ENCODE peak calls at places on chromosomes 13 and 19, in nine cellular contexts. One of them, this sample, is unnamed.

GRCh38 chr19:15170345-15170744 is 30.4 kb downstream of the NOTCH3 start:
- DNase-seq in CD8-positive, alpha-beta T cell: no peak
- DNase-seq in neural progenitor cell: no peak
- DNase-seq in Peyer's patch: no peak
- DNase-seq in heart right ventricle: no peak
- DNase-seq in HCT116: no peak
- DNase-seq in naive thymus-derived CD4-positive, alpha-beta T cell: no peak
- DNase-seq in uterus: no peak
- DNase-seq in esophagus muscularis mucosa: no peak
- DNase-seq in this sample: no peak

GRCh38 chr13:102609696-102610095 is 12.9 kb downstream of the TPP2 start:
- DNase-seq in CD8-positive, alpha-beta T cell: no peak
- DNase-seq in neural progenitor cell: no peak
- DNase-seq in Peyer's patch: no peak
- DNase-seq in heart right ventricle: no peak
- DNase-seq in HCT116: no peak
- DNase-seq in naive thymus-derived CD4-positive, alpha-beta T cell: no peak
- DNase-seq in uterus: no peak
- DNase-seq in esophagus muscularis mucosa: no peak
- DNase-seq in this sample: no peak

GRCh38 chr13:59415498-59415897 is 748.2 kb downstream of the DIAPH3 start:
- DNase-seq in CD8-positive, alpha-beta T cell: no peak
- DNase-seq in neural progenitor cell: no peak
- DNase-seq in Peyer's patch: no peak
- DNase-seq in heart right ventricle: no peak
- DNase-seq in HCT116: no peak
- DNase-seq in naive thymus-derived CD4-positive, alpha-beta T cell: no peak
- DNase-seq in uterus: no peak
- DNase-seq in esophagus muscularis mucosa: no peak
- DNase-seq in this sample: no peak

GRCh38 chr19:49469828-49470614 is 4.0 kb upstream of the FLT3LG start:
- DNase-seq in CD8-positive, alpha-beta T cell: peak; percentile 87
- DNase-seq in neural progenitor cell: no peak
- DNase-seq in Peyer's patch: peak; percentile 92
- DNase-seq in heart right ventricle: no peak
- DNase-seq in HCT116: no peak
- DNase-seq in naive thymus-derived CD4-positive, alpha-beta T cell: peak; percentile 84
- DNase-seq in uterus: no peak
- DNase-seq in esophagus muscularis mucosa: no peak
- DNase-seq in this sample: no peak

GRCh38 chr19:42254850-42255765 is at the start of gene ERF:
- DNase-seq in CD8-positive, alpha-beta T cell: peak; percentile 95
- DNase-seq in neural progenitor cell: peak; percentile 98
- DNase-seq in Peyer's patch: peak; percentile 97
- DNase-seq in heart right ventricle: peak; percentile 96
- DNase-seq in HCT116: peak; percentile 65
- DNase-seq in naive thymus-derived CD4-positive, alpha-beta T cell: peak; percentile 92
- DNase-seq in uterus: peak; percentile 93
- DNase-seq in esophagus muscularis mucosa: peak; percentile 99
- DNase-seq in this sample: peak; percentile 98

GRCh38 chr13:106117035-106117434 is 418.4 kb downstream of the EFNB2 start:
- DNase-seq in CD8-positive, alpha-beta T cell: no peak
- DNase-seq in neural progenitor cell: no peak
- DNase-seq in Peyer's patch: no peak
- DNase-seq in heart right ventricle: no peak
- DNase-seq in HCT116: no peak
- DNase-seq in naive thymus-derived CD4-positive, alpha-beta T cell: no peak
- DNase-seq in uterus: no peak
- DNase-seq in esophagus muscularis mucosa: no peak
- DNase-seq in this sample: no peak

GRCh38 chr19:48560095-48560530 is 8.1 kb downstream of the SULT2B1 start:
- DNase-seq in CD8-positive, alpha-beta T cell: no peak
- DNase-seq in neural progenitor cell: peak; percentile 32
- DNase-seq in Peyer's patch: no peak
- DNase-seq in heart right ventricle: no peak
- DNase-seq in HCT116: no peak
- DNase-seq in naive thymus-derived CD4-positive, alpha-beta T cell: no peak
- DNase-seq in uterus: no peak
- DNase-seq in esophagus muscularis mucosa: no peak
- DNase-seq in this sample: no peak

GRCh38 chr19:33348301-33349010 is 25.1 kb upstream of the CEBPG start:
- DNase-seq in CD8-positive, alpha-beta T cell: no peak
- DNase-seq in neural progenitor cell: no peak
- DNase-seq in Peyer's patch: no peak
- DNase-seq in heart right ventricle: no peak
- DNase-seq in HCT116: no peak
- DNase-seq in naive thymus-derived CD4-positive, alpha-beta T cell: no peak
- DNase-seq in uterus: no peak
- DNase-seq in esophagus muscularis mucosa: no peak
- DNase-seq in this sample: no peak

GRCh38 chr13:77377016-77377415 is 50.1 kb upstream of the MYCBP2 start:
- DNase-seq in CD8-positive, alpha-beta T cell: no peak
- DNase-seq in neural progenitor cell: no peak
- DNase-seq in Peyer's patch: no peak
- DNase-seq in heart right ventricle: no peak
- DNase-seq in HCT116: no peak
- DNase-seq in naive thymus-derived CD4-positive, alpha-beta T cell: no peak
- DNase-seq in uterus: no peak
- DNase-seq in esophagus muscularis mucosa: no peak
- DNase-seq in this sample: no peak

GRCh38 chr13:27868639-27869435 is 51.0 kb upstream of the PDX1 start:
- DNase-seq in CD8-positive, alpha-beta T cell: no peak
- DNase-seq in neural progenitor cell: peak; percentile 34
- DNase-seq in Peyer's patch: no peak
- DNase-seq in heart right ventricle: no peak
- DNase-seq in HCT116: peak; percentile 7
- DNase-seq in naive thymus-derived CD4-positive, alpha-beta T cell: no peak
- DNase-seq in uterus: no peak
- DNase-seq in esophagus muscularis mucosa: no peak
- DNase-seq in this sample: no peak

GRCh38 chr13:29621401-29621800 is 25.9 kb upstream of the SLC7A1 start:
- DNase-seq in CD8-positive, alpha-beta T cell: no peak
- DNase-seq in neural progenitor cell: no peak
- DNase-seq in Peyer's patch: no peak
- DNase-seq in heart right ventricle: no peak
- DNase-seq in HCT116: no peak
- DNase-seq in naive thymus-derived CD4-positive, alpha-beta T cell: no peak
- DNase-seq in uterus: no peak
- DNase-seq in esophagus muscularis mucosa: no peak
- DNase-seq in this sample: no peak

GRCh38 chr13:39600766-39601165 is 2.2 kb downstream of the LHFPL6 start:
- DNase-seq in CD8-positive, alpha-beta T cell: no peak
- DNase-seq in neural progenitor cell: peak; percentile 62
- DNase-seq in Peyer's patch: no peak
- DNase-seq in heart right ventricle: peak; percentile 49
- DNase-seq in HCT116: no peak
- DNase-seq in naive thymus-derived CD4-positive, alpha-beta T cell: no peak
- DNase-seq in uterus: no peak
- DNase-seq in esophagus muscularis mucosa: no peak
- DNase-seq in this sample: peak; percentile 87

GRCh38 chr13:45292176-45292575 is 48.8 kb downstream of the TPT1 start:
- DNase-seq in CD8-positive, alpha-beta T cell: no peak
- DNase-seq in neural progenitor cell: no peak
- DNase-seq in Peyer's patch: no peak
- DNase-seq in heart right ventricle: no peak
- DNase-seq in HCT116: peak; percentile 70
- DNase-seq in naive thymus-derived CD4-positive, alpha-beta T cell: no peak
- DNase-seq in uterus: no peak
- DNase-seq in esophagus muscularis mucosa: no peak
- DNase-seq in this sample: no peak

GRCh38 chr19:21767065-21767800 is at the start of gene ZNF100:
- DNase-seq in CD8-positive, alpha-beta T cell: peak; percentile 89
- DNase-seq in neural progenitor cell: peak; percentile 96
- DNase-seq in Peyer's patch: peak; percentile 96
- DNase-seq in heart right ventricle: peak; percentile 92
- DNase-seq in HCT116: peak; percentile 93
- DNase-seq in naive thymus-derived CD4-positive, alpha-beta T cell: peak; percentile 84
- DNase-seq in uterus: peak; percentile 91
- DNase-seq in esophagus muscularis mucosa: peak; percentile 96
- DNase-seq in this sample: peak; percentile 96

GRCh38 chr19:21765151-21765550 is 2.2 kb downstream of the ZNF100 start:
- DNase-seq in CD8-positive, alpha-beta T cell: no peak
- DNase-seq in neural progenitor cell: no peak
- DNase-seq in Peyer's patch: no peak
- DNase-seq in heart right ventricle: no peak
- DNase-seq in HCT116: peak; percentile 2
- DNase-seq in naive thymus-derived CD4-positive, alpha-beta T cell: no peak
- DNase-seq in uterus: no peak
- DNase-seq in esophagus muscularis mucosa: no peak
- DNase-seq in this sample: no peak
- H3K9me3 ChIP-seq in CD8-positive, alpha-beta T cell: no peaks in the 10 kb centered on the region
- H3K9me3 ChIP-seq in neural progenitor cell: no peaks in the 10 kb centered on the region
- H3K9me3 ChIP-seq in Peyer's patch: no peaks in the 10 kb centered on the region
- H3K9me3 ChIP-seq in heart right ventricle: no peaks in the 10 kb centered on the region
- H3K9me3 ChIP-seq in HCT116: no peaks in the 10 kb centered on the region
- H3K9me3 ChIP-seq in naive thymus-derived CD4-positive, alpha-beta T cell: no peaks in the 10 kb centered on the region
- H3K9me3 ChIP-seq in uterus: no peaks in the 10 kb centered on the region
- H3K9me3 ChIP-seq in esophagus muscularis mucosa: no peaks in the 10 kb centered on the region
- H3K9me3 ChIP-seq in this sample: no peaks in the 10 kb centered on the region

GRCh38 chr13:94710881-94711560 is 1.3 kb downstream of the SOX21 start:
- DNase-seq in CD8-positive, alpha-beta T cell: no peak
- DNase-seq in neural progenitor cell: peak; percentile 77
- DNase-seq in Peyer's patch: no peak
- DNase-seq in heart right ventricle: no peak
- DNase-seq in HCT116: no peak
- DNase-seq in naive thymus-derived CD4-positive, alpha-beta T cell: no peak
- DNase-seq in uterus: no peak
- DNase-seq in esophagus muscularis mucosa: peak; percentile 79
- DNase-seq in this sample: peak; percentile 36

GRCh38 chr13:94708971-94709614 is 3.3 kb downstream of the SOX21 start:
- DNase-seq in CD8-positive, alpha-beta T cell: no peak
- DNase-seq in neural progenitor cell: no peak
- DNase-seq in Peyer's patch: no peak
- DNase-seq in heart right ventricle: no peak
- DNase-seq in HCT116: no peak
- DNase-seq in naive thymus-derived CD4-positive, alpha-beta T cell: no peak
- DNase-seq in uterus: no peak
- DNase-seq in esophagus muscularis mucosa: no peak
- DNase-seq in this sample: no peak

GRCh38 chr13:94711561-94712286 is 621 bp downstream of the SOX21 start:
- DNase-seq in CD8-positive, alpha-beta T cell: no peak
- DNase-seq in neural progenitor cell: peak; percentile 61
- DNase-seq in Peyer's patch: no peak
- DNase-seq in heart right ventricle: no peak
- DNase-seq in HCT116: no peak
- DNase-seq in naive thymus-derived CD4-positive, alpha-beta T cell: no peak
- DNase-seq in uterus: no peak
- DNase-seq in esophagus muscularis mucosa: peak; percentile 89
- DNase-seq in this sample: peak; percentile 38

GRCh38 chr13:94712287-94712811 is at the start of gene SOX21:
- DNase-seq in CD8-positive, alpha-beta T cell: no peak
- DNase-seq in neural progenitor cell: peak; percentile 87
- DNase-seq in Peyer's patch: no peak
- DNase-seq in heart right ventricle: no peak
- DNase-seq in HCT116: no peak
- DNase-seq in naive thymus-derived CD4-positive, alpha-beta T cell: no peak
- DNase-seq in uterus: no peak
- DNase-seq in esophagus muscularis mucosa: peak; percentile 86
- DNase-seq in this sample: no peak

DNA sequence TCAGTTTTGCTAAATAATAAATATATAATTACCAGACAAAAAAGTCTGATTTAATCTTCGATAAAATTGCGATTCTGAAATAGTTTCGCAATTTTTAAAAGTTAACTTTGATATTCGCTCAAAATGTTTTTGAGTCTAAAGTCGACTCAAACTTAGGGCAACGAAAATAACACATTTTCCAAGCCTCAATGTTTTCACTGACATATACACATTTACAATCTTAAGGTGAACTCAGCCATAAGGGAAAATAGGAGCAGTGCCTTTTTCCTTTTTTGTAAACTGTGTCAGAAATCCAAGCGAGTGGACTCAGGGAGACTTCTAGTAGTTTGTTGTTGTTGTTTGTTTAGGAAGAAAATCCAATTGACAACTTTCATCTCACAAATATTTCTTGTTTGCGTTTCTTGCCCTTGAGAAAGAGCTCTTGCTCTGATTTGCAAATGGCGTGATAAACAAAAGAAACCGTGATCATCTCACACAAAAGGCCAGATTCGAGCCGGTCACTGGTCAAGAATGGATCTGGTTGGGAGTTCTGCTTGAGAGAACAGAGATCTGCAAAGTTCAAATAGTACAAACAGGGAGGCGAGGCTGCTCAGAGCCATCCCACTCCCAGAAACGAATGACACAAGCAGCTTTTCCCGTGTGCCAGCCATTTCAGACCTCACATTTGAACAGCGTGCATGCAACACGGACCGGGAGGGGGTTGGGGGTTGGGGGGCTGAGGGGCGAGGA is 2.1 kb downstream of the SOX21 start:
- DNase-seq in CD8-positive, alpha-beta T cell: no peak
- DNase-seq in neural progenitor cell: peak; percentile 84
- DNase-seq in Peyer's patch: no peak
- DNase-seq in heart right ventricle: no peak
- DNase-seq in HCT116: no peak
- DNase-seq in naive thymus-derived CD4-positive, alpha-beta T cell: no peak
- DNase-seq in uterus: no peak
- DNase-seq in esophagus muscularis mucosa: peak; percentile 74
- DNase-seq in this sample: no peak
- H3K4me1 ChIP-seq in CD8-positive, alpha-beta T cell: peaks cover 18% of the 10 kb centered on the region
- H3K4me1 ChIP-seq in neural progenitor cell: peaks cover 28% of the 10 kb centered on the region
- H3K4me1 ChIP-seq in Peyer's patch: no peaks in the 10 kb centered on the region
- H3K4me1 ChIP-seq in heart right ventricle: peaks cover 4% of the 10 kb centered on the region
- H3K4me1 ChIP-seq in HCT116: no peaks in the 10 kb centered on the region
- H3K4me1 ChIP-seq in naive thymus-derived CD4-positive, alpha-beta T cell: no peaks in the 10 kb centered on the region
- H3K4me1 ChIP-seq in uterus: no peaks in the 10 kb centered on the region
- H3K4me1 ChIP-seq in esophagus muscularis mucosa: peaks cover 53% of the 10 kb centered on the region
- H3K4me1 ChIP-seq in this sample: no peaks in the 10 kb centered on the region

GRCh38 chr13:51802601-51803000 is 1.4 kb downstream of the DHRS12 start:
- DNase-seq in CD8-positive, alpha-beta T cell: no peak
- DNase-seq in neural progenitor cell: no peak
- DNase-seq in Peyer's patch: no peak
- DNase-seq in heart right ventricle: no peak
- DNase-seq in HCT116: no peak
- DNase-seq in naive thymus-derived CD4-positive, alpha-beta T cell: no peak
- DNase-seq in uterus: no peak
- DNase-seq in esophagus muscularis mucosa: no peak
- DNase-seq in this sample: no peak
- H3K4me3 ChIP-seq in CD8-positive, alpha-beta T cell: peak overlapping the region; percentile 79
- H3K4me3 ChIP-seq in neural progenitor cell: peak overlapping the region; percentile 67
- H3K4me3 ChIP-seq in Peyer's patch: peak overlapping the region; percentile 85
- H3K4me3 ChIP-seq in heart right ventricle: peak overlapping the region; percentile 61
- H3K4me3 ChIP-seq in HCT116: peak overlapping the region; percentile 12
- H3K4me3 ChIP-seq in naive thymus-derived CD4-positive, alpha-beta T cell: peak overlapping the region; percentile 81
- H3K4me3 ChIP-seq in uterus: no peak overlapping the region
- H3K4me3 ChIP-seq in esophagus muscularis mucosa: peak overlapping the region; percentile 75
- H3K4me3 ChIP-seq in this sample: no peak overlapping the region

DNA sequence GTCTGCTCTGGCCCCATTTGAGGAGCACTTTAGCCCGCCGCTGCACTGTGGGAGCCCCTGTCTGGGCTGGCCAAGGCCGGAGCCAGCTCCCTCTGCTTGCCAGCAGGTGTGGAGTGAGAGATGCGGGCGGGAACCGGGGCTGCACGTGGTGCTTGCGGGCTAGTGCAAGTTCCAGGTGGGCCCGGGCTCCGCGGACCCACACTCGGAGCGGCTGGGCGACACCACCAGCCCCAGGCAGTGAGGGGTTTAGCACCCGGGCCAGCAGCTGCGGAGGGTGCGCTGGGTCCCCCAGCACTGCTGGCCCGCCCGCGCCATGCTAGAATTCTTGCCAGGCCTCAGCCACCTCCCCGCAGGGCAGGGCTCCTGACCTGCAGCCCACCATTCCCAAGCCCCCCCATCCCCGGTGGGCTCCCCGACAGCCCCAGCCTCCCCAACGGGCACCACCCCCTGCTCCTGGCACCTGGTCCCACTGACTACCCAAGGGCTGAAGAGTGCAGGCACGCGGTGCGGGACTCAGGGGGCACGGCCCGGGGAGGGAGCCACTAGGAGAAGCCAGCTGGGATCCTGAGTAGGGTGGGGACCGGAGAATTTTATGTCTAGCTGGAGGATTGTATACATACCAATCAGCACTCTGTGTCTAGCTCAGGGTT is 19.1 kb downstream of the COMMD6 start:
- DNase-seq in CD8-positive, alpha-beta T cell: no peak
- DNase-seq in neural progenitor cell: no peak
- DNase-seq in Peyer's patch: no peak
- DNase-seq in heart right ventricle: no peak
- DNase-seq in HCT116: no peak
- DNase-seq in naive thymus-derived CD4-positive, alpha-beta T cell: no peak
- DNase-seq in uterus: no peak
- DNase-seq in esophagus muscularis mucosa: no peak
- DNase-seq in this sample: no peak
- H3K9me3 ChIP-seq in CD8-positive, alpha-beta T cell: no peaks in the 10 kb centered on the region
- H3K9me3 ChIP-seq in neural progenitor cell: no peaks in the 10 kb centered on the region
- H3K9me3 ChIP-seq in Peyer's patch: no peaks in the 10 kb centered on the region
- H3K9me3 ChIP-seq in heart right ventricle: peaks cover 6% of the 10 kb centered on the region
- H3K9me3 ChIP-seq in HCT116: no peaks in the 10 kb centered on the region
- H3K9me3 ChIP-seq in naive thymus-derived CD4-positive, alpha-beta T cell: no peaks in the 10 kb centered on the region
- H3K9me3 ChIP-seq in uterus: no peaks in the 10 kb centered on the region
- H3K9me3 ChIP-seq in esophagus muscularis mucosa: no peaks in the 10 kb centered on the region
- H3K9me3 ChIP-seq in this sample: no peaks in the 10 kb centered on the region